ENCODE peak calls at places on chromosome 15, in six cellular contexts. D, G, A, B, Q and P are unnamed samples.

GRCh38 chr15:40878785-40879184 is 4.8 kb upstream of the RHOV start:
- DNase-seq in G (no peak), Q (no peak), D (peak), B (peak), A (no peak), P (no peak)

GRCh38 chr15:69038508-69038907 is 24.0 kb downstream of the NOX5 start:
- DNase-seq in D (no peak), B (no peak), G (no peak), Q (no peak), A (no peak), P (no peak)

GRCh38 chr15:65595960-65596359 is 15.0 kb downstream of the INTS14 start:
- DNase-seq in G (no peak), B (no peak), D (no peak), A (no peak), Q (peak), P (peak)

GRCh38 chr15:84601555-84601838 is 688 bp downstream of the ZSCAN2 start:
- DNase-seq in A (no peak), Q (no peak), B (no peak), G (no peak), D (no peak), P (no peak)

GRCh38 chr15:89367485-89368451 is 33.1 kb upstream of the POLG start:
- DNase-seq in D (no peak), Q (peak), G (no peak), A (no peak), B (no peak), P (no peak)

GRCh38 chr15:95132774-95133173 is 901.4 kb downstream of the MCTP2 start:
- DNase-seq in B (no peak), A (no peak), Q (no peak), D (peak), G (no peak), P (no peak)

GRCh38 chr15:55108858-55109518 is 87.8 kb downstream of the RSL24D1 start:
- DNase-seq in Q (peak), G (peak), B (peak), D (peak), A (peak), P (peak)

GRCh38 chr15:93347917-93348316 is 258.9 kb upstream of the RGMA start:
- DNase-seq in Q (no peak), A (no peak), G (no peak), D (no peak), B (no peak), P (no peak)

GRCh38 chr15:40306908-40307307 is 827 bp downstream of the PLCB2 start:
- DNase-seq in D (no peak), Q (no peak), G (no peak), B (no peak), A (no peak), P (no peak)

GRCh38 chr15:89893027-89893426 is 767 bp downstream of the AP3S2 start:
- DNase-seq in D (no peak), A (no peak), G (no peak), B (no peak), Q (no peak), P (no peak)

GRCh38 chr15:82674873-82675272 is 27.7 kb upstream of the CPEB1 start:
- DNase-seq in A (no peak), Q (no peak), B (no peak), D (no peak), G (no peak), P (no peak)

GRCh38 chr15:56490461-56490860 is 25.5 kb upstream of the MNS1 start:
- DNase-seq in Q (no peak), B (peak), G (no peak), A (no peak), D (no peak), P (peak)

GRCh38 chr15:49169880-49170597 is at the start of gene GALK2:
- DNase-seq in B (peak), D (peak), G (peak), Q (peak), A (peak), P (peak)

GRCh38 chr15:28947241-28947674 is 61.5 kb downstream of the APBA2 start:
- DNase-seq in Q (no peak), D (no peak), A (no peak), G (no peak), B (no peak), P (no peak)

GRCh38 chr15:63601727-63602185 is 4.6 kb downstream of the FBXL22 start:
- DNase-seq in Q (peak), G (no peak), B (no peak), A (no peak), D (no peak), P (no peak)

GRCh38 chr15:40891810-40892448 is 2.3 kb upstream of the VPS18 start:
- DNase-seq in A (no peak), B (peak), G (no peak), D (peak), Q (peak), P (no peak)

GRCh38 chr15:70559223-70559823 is 204.0 kb downstream of the UACA start:
- DNase-seq in A (peak), Q (no peak), D (no peak), G (peak), B (peak), P (no peak)

GRCh38 chr15:87033056-87033455 is 953.4 kb downstream of the AGBL1 start:
- DNase-seq in B (peak), Q (no peak), G (no peak), D (peak), A (no peak), P (no peak)

GRCh38 chr15:80105193-80105984 is 45.9 kb downstream of the ZFAND6 start:
- DNase-seq in A (no peak), B (peak), G (no peak), D (peak), Q (no peak), P (no peak)

GRCh38 chr15:83747050-83747717 is 93.3 kb downstream of the ADAMTSL3 start:
- DNase-seq in A (no peak), Q (peak), D (peak), G (no peak), B (peak), P (no peak)

GRCh38 chr15:91407237-91407889 is 307.3 kb downstream of the SV2B start:
- DNase-seq in G (peak), D (peak), A (no peak), B (peak), Q (peak), P (no peak)